ENCODE peak calls at places on chromosomes 6 and 20, in ten cellular contexts. S, X, R, G, K, J, Y, C, B and H are unnamed samples.

GRCh38 chr20:20010639-20011500 is 6.3 kb upstream of the NAA20 start:
- DNase-seq in S (no peak), X (no peak), R (no peak), G (no peak), K (no peak), J (no peak), Y (no peak), C (no peak), B (no peak), H (peak)

GRCh38 chr6:142300758-142301251 is 1.0 kb upstream of the ADGRG6 start:
- DNase-seq in S (no peak), X (no peak), R (peak), G (peak), K (no peak), J (peak), Y (no peak), C (peak), B (peak), H (peak)

GRCh38 chr20:60060006-60060557 is 101.9 kb downstream of the CDH26 start:
- DNase-seq in S (no peak), X (no peak), R (no peak), G (no peak), K (no peak), J (no peak), Y (no peak), C (no peak), B (peak), H (no peak)

GRCh38 chr6:64376394-64376793 is 740.8 kb downstream of the PHF3 start:
- DNase-seq in S (no peak), X (no peak), R (no peak), G (no peak), K (no peak), J (no peak), Y (no peak), C (no peak), B (peak), H (no peak)

GRCh38 chr20:38730167-38730988 is 6.1 kb downstream of the SLC32A1 start:
- DNase-seq in S (peak), X (no peak), R (no peak), G (no peak), K (no peak), J (no peak), Y (no peak), C (no peak), B (peak), H (no peak)

GRCh38 chr6:106773956-106774629 is 144.7 kb downstream of the QRSL1 start:
- DNase-seq in S (no peak), X (no peak), R (no peak), G (no peak), K (peak), J (no peak), Y (no peak), C (no peak), B (no peak), H (peak)

GRCh38 chr6:138035070-138035469 is 72.1 kb downstream of the PERP start:
- DNase-seq in S (no peak), X (no peak), R (no peak), G (no peak), K (no peak), J (no peak), Y (no peak), C (no peak), B (no peak), H (no peak)

GRCh38 chr20:38692436-38693411 is 31.6 kb upstream of the SLC32A1 start:
- DNase-seq in S (peak), X (peak), R (peak), G (no peak), K (peak), J (peak), Y (no peak), C (no peak), B (peak), H (peak)

GRCh38 chr6:40022867-40023266 is 88.6 kb upstream of the MOCS1 start:
- DNase-seq in S (no peak), X (no peak), R (no peak), G (no peak), K (no peak), J (no peak), Y (no peak), C (no peak), B (no peak), H (no peak)

GRCh38 chr6:52061481-52061880 is 25.9 kb downstream of the PKHD1 start:
- DNase-seq in S (no peak), X (no peak), R (no peak), G (no peak), K (no peak), J (no peak), Y (no peak), C (no peak), B (no peak), H (no peak)
- TF ChIP-seq CTCF in S (no peak), X (no peak), R (no peak), G (no peak), K (no peak), J (no peak), Y (no peak), C (no peak), B (no peak), H (no peak)

GRCh38 chr6:35739645-35740517 is 3.0 kb downstream of the ARMC12 start:
- DNase-seq in S (no peak), X (no peak), R (no peak), G (no peak), K (no peak), J (no peak), Y (no peak), C (no peak), B (peak), H (no peak)

GRCh38 chr6:35737413-35738211 is 780 bp downstream of the ARMC12 start:
- DNase-seq in S (no peak), X (no peak), R (no peak), G (no peak), K (peak), J (peak), Y (no peak), C (no peak), B (peak), H (peak)

GRCh38 chr6:35736293-35736894 is 438 bp upstream of the ARMC12 start:
- DNase-seq in S (peak), X (peak), R (peak), G (peak), K (peak), J (peak), Y (peak), C (peak), B (peak), H (peak)

GRCh38 chr6:35735452-35735851 is 1.4 kb upstream of the ARMC12 start:
- DNase-seq in S (no peak), X (no peak), R (no peak), G (no peak), K (no peak), J (peak), Y (no peak), C (no peak), B (no peak), H (no peak)

DNA sequence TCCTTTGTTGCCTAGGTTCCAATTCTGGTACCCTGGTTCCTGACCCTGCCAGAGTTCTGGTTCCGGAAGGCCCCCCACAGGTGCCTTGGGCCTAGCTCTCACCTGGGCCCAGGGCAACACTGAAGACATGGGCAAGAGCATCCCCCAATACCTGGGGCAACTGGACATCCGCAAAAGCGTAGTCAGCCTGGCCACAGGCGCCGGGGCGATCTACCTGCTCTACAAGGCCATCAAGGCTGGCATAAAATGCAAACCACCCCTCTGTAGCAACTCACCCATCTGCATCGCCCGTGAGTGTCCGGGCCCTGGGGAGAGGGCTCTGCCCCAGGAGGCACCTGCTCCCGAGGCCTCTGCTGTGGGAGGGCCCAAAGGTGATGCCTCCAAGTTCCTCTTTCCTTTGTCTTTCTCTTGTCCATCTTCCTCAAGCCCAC is at the start of gene ARMC12:
- DNase-seq in S (no peak), X (no peak), R (no peak), G (no peak), K (no peak), J (no peak), Y (no peak), C (no peak), B (no peak), H (no peak)
- H3K27ac ChIP-seq in S (no peak), X (no peak), R (no peak), G (no peak), K (peak), J (no peak), Y (no peak), C (no peak), B (no peak), H (no peak)

GRCh38 chr6:167255918-167256553 is 35.1 kb upstream of the UNC93A start:
- DNase-seq in S (no peak), X (no peak), R (no peak), G (no peak), K (no peak), J (no peak), Y (no peak), C (no peak), B (peak), H (no peak)
- TF ChIP-seq CTCF in S (no peak), X (no peak), R (no peak), G (no peak), K (no peak), J (no peak), Y (no peak), C (no peak), B (peak), H (no peak)

GRCh38 chr20:57252559-57253162 is 13.8 kb downstream of the BMP7 start:
- DNase-seq in S (no peak), X (no peak), R (no peak), G (no peak), K (no peak), J (no peak), Y (no peak), C (no peak), B (peak), H (no peak)
- H3K27ac ChIP-seq in S (no peak), X (no peak), R (no peak), G (no peak), K (no peak), J (no peak), Y (no peak), C (no peak), B (no peak), H (no peak)

GRCh38 chr20:25126630-25127029 is 44.7 kb upstream of the VSX1 start:
- DNase-seq in S (no peak), X (no peak), R (no peak), G (no peak), K (no peak), J (no peak), Y (no peak), C (no peak), B (no peak), H (no peak)
- TF ChIP-seq CTCF in S (no peak), X (no peak), R (no peak), G (no peak), K (no peak), J (no peak), Y (no peak), C (no peak), B (no peak), H (no peak)

GRCh38 chr20:50546729-50547314 is 36.6 kb downstream of the PTPN1 start:
- DNase-seq in S (no peak), X (no peak), R (no peak), G (no peak), K (no peak), J (no peak), Y (no peak), C (no peak), B (no peak), H (no peak)
- H3K27ac ChIP-seq in S (no peak), X (no peak), R (no peak), G (peak), K (no peak), J (no peak), Y (no peak), C (peak), B (no peak), H (no peak)